ENCODE peak calls at places on chromosomes 11 and 22, in four cellular contexts. C, V, B and Z are unnamed samples.

GRCh38 chr11:112267188-112267591 is 6.5 kb upstream of the PLET1 start:
- DNase-seq in C (no peak), V (no peak), B (no peak), Z (no peak)

GRCh38 chr22:28817919-28818859 is 17.8 kb upstream of the XBP1 start:
- DNase-seq in C (no peak), V (peak), B (no peak), Z (no peak)

GRCh38 chr11:64366751-64367150 is 7.8 kb downstream of the RPS6KA4 start:
- DNase-seq in C (no peak), V (peak), B (no peak), Z (no peak)

GRCh38 chr11:2558402-2558801 is 113.6 kb downstream of the KCNQ1 start:
- DNase-seq in C (no peak), V (no peak), B (no peak), Z (no peak)

GRCh38 chr11:64716471-64717267 is 6.3 kb downstream of the NRXN2 start:
- DNase-seq in C (no peak), V (no peak), B (no peak), Z (no peak)

GRCh38 chr11:97615541-97615940 is 1225.7 kb downstream of the JRKL start:
- DNase-seq in C (peak), V (no peak), B (no peak), Z (no peak)

GRCh38 chr11:75320046-75320618 is 31.3 kb downstream of the ARRB1 start:
- DNase-seq in C (no peak), V (no peak), B (no peak), Z (no peak)

GRCh38 chr11:66957971-66958231 is 282 bp downstream of the PC start:
- DNase-seq in C (no peak), V (no peak), B (no peak), Z (no peak)

GRCh38 chr11:35412285-35412684 is 7.1 kb downstream of the SLC1A2 start:
- DNase-seq in C (no peak), V (peak), B (no peak), Z (no peak)

GRCh38 chr22:49332691-49333090 is 495.0 kb downstream of the BRD1 start:
- DNase-seq in C (no peak), V (no peak), B (no peak), Z (no peak)

GRCh38 chr22:38126928-38127668 is 16.6 kb upstream of the BAIAP2L2 start:
- DNase-seq in C (no peak), V (no peak), B (no peak), Z (no peak)

GRCh38 chr11:66979336-66979980 is 4.4 kb downstream of the C11orf86 start:
- DNase-seq in C (no peak), V (no peak), B (no peak), Z (no peak)

GRCh38 chr22:19287889-19288288 is 3.6 kb downstream of the CLTCL1 start:
- DNase-seq in C (peak), V (peak), B (no peak), Z (no peak)

GRCh38 chr11:32307449-32307848 is 127.9 kb downstream of the WT1 start:
- DNase-seq in C (no peak), V (no peak), B (no peak), Z (no peak)

GRCh38 chr11:84289381-84289906 is 1003.3 kb upstream of the CCDC90B start:
- DNase-seq in C (peak), V (peak), B (no peak), Z (no peak)

GRCh38 chr11:4087551-4087950 is 7.0 kb upstream of the RRM1 start:
- DNase-seq in C (no peak), V (peak), B (no peak), Z (no peak)

GRCh38 chr22:50191041-50191740 is 5.5 kb downstream of the TRABD start:
- DNase-seq in C (no peak), V (no peak), B (peak), Z (no peak)

DNA sequence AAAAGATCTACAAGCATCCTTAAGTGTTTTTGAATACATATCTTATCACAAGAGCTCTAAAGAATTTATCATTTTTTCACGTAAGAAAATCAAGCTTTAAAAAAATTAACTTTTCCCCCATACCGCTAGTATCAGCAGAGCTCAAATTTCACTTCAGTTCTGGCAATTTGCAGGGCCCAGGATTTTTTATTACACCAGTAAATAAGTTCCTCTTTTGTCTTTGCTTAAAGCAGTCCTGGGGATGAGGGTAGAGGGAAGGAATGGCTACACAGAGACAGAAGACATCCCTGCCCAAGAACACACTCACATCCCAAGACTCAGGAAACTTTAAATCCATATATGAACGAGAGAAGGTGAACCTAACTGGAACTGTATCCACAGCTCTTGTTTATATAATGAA is 22.6 kb upstream of the SORL1 start:
- DNase-seq in C (no peak), V (no peak), B (no peak), Z (no peak)
- H3K27ac ChIP-seq in C (no peak), V (no peak), B (no peak), Z (no peak)

DNA sequence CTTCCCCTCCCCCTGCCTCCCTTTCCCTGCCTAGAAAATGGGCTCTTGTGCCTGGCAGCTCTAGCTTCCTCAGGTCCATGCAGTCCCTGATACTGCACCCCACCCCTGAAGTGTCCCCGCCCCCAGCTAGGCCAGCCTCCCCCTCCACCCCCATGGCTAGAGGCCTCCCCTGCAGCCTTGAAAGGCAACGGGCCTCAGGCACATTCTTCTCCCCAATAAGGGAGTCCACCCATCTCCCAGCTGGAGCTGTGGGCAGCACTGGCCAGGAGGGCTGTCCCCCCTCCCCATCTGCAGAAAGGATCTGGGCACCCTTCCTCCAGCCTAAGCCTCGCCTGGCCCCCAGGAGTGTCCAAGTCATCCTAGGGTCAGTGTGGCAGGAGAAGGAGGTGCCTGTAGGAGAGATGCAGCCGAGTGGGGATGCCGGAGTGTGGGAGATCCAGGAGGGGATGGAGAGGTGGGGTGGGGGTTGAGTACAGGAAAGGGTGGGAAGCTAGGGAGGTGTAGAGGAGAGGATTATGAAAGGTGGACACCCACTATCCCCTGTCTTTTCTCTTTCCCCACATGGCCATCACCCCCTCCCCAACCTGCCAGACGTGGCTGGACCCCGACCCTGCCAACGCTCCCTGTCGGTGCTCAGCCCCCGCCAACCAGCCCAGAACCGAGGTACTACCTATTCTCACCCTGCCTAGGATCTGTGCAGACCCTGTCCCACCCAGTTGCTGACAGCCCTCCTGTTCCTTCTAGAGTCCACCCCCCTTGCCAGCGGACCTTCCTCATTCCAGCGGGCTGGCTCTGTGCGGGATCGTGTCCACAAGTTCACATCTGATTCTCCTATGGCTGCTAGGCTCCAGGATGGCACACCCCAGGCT is 9.3 kb downstream of the SMTN start:
- DNase-seq in C (no peak), V (no peak), B (no peak), Z (no peak)
- H3K27ac ChIP-seq in C (no peak), V (no peak), B (no peak), Z (no peak)

GRCh38 chr22:39292002-39292401 is 27.4 kb downstream of the RPL3 start:
- DNase-seq in C (no peak), V (peak), B (no peak), Z (no peak)
- H3K27ac ChIP-seq in C (no peak), V (peak), B (no peak), Z (no peak)

GRCh38 chr22:40220316-40221054 is 42.8 kb downstream of the TNRC6B start:
- DNase-seq in C (no peak), V (no peak), B (no peak), Z (no peak)
- H3K27ac ChIP-seq in C (no peak), V (no peak), B (no peak), Z (peak)

GRCh38 chr22:29821790-29822130 is 16.3 kb downstream of the ASCC2 start:
- DNase-seq in C (no peak), V (no peak), B (no peak), Z (no peak)

GRCh38 chr22:29824677-29825076 is 13.4 kb downstream of the ASCC2 start:
- DNase-seq in C (no peak), V (no peak), B (no peak), Z (no peak)

GRCh38 chr22:29817724-29818123 is 20.4 kb downstream of the ASCC2 start:
- DNase-seq in C (no peak), V (no peak), B (no peak), Z (no peak)

GRCh38 chr22:29816980-29817379 is 21.1 kb downstream of the ASCC2 start:
- DNase-seq in C (no peak), V (no peak), B (no peak), Z (no peak)

GRCh38 chr22:29820941-29821789 is 16.9 kb downstream of the ASCC2 start:
- DNase-seq in C (peak), V (peak), B (no peak), Z (no peak)
- H3K27ac ChIP-seq in C (peak), V (peak), B (no peak), Z (no peak)